ENCODE peak calls at places on chromosomes 5 and 9, in eight cellular contexts. T is substantia nigra; J is A172; Z is activated CD4-positive, alpha-beta T cell treated with anti-CD3 and anti-CD28 coated beads, Interleukin-2, amount 50 U/mL, for 1 hour; R is NCI-H1436 treated with DMSO at 0.1 percent for 48 hours; V is foreskin keratinocyte; Q is ureter; U is NCI-H1092 treated with DMSO at 0.1 percent for 48 hours. O is an unnamed sample.
A peak's percentile ranks its signal among the peaks of the same experiment; 100 is the strongest.

GRCh38 chr9:112084907-112085306 is 90.2 kb downstream of the SUSD1 start:
- DNase-seq in T (no peak), J (no peak), Z (no peak), R (no peak), V (no peak), Q (no peak), U (no peak), O (no peak)

GRCh38 chr9:127458921-127459320 is 7.6 kb downstream of the LRSAM1 start:
- DNase-seq in T (no peak), J (no peak), Z (no peak), R (no peak), V (no peak), Q (no peak), U (no peak), O (no peak)

GRCh38 chr5:66814146-66814991 is 218.2 kb downstream of the MAST4 start:
- DNase-seq in T (no peak), J (peak; percentile 32), Z (peak; percentile 31), R (no peak), V (peak; percentile 52), Q (peak; percentile 48), U (peak; percentile 10), O (peak; percentile 41)

GRCh38 chr5:150208187-150209015 is 18.5 kb downstream of the SLC6A7 start:
- DNase-seq in T (no peak), J (peak; percentile 88), Z (no peak), R (no peak), V (peak; percentile 80), Q (no peak), U (no peak), O (no peak)

GRCh38 chr9:127919253-127919815 is 2.5 kb upstream of the ST6GALNAC4 start:
- DNase-seq in T (no peak), J (peak; percentile 100), Z (no peak), R (no peak), V (peak; percentile 98), Q (peak; percentile 89), U (no peak), O (peak; percentile 97)

GRCh38 chr5:78483809-78484521 is 123.5 kb downstream of the SCAMP1 start:
- DNase-seq in T (no peak), J (no peak), Z (no peak), R (no peak), V (peak; percentile 44), Q (no peak), U (no peak), O (no peak)

GRCh38 chr5:33046091-33046490 is 335.0 kb downstream of the NPR3 start:
- DNase-seq in T (no peak), J (peak; percentile 9), Z (no peak), R (no peak), V (no peak), Q (no peak), U (no peak), O (no peak)

GRCh38 chr9:88364706-88365105 is 23.5 kb upstream of the SPIN1 start:
- DNase-seq in T (no peak), J (no peak), Z (no peak), R (no peak), V (no peak), Q (no peak), U (no peak), O (no peak)

GRCh38 chr5:24681106-24681505 is 36.3 kb upstream of the CDH10 start:
- DNase-seq in T (no peak), J (peak; percentile 4), Z (no peak), R (no peak), V (no peak), Q (no peak), U (no peak), O (no peak)

GRCh38 chr5:38845555-38846378 is at the start of gene OSMR:
- DNase-seq in T (peak; percentile 39), J (peak; percentile 95), Z (no peak), R (no peak), V (peak; percentile 94), Q (peak; percentile 94), U (no peak), O (no peak)

GRCh38 chr5:12566441-12566840 is 662.2 kb upstream of the CTNND2 start:
- DNase-seq in T (no peak), J (peak; percentile 43), Z (no peak), R (no peak), V (peak; percentile 3), Q (no peak), U (no peak), O (no peak)

GRCh38 chr9:120107138-120107537 is 472.8 kb downstream of the CDK5RAP2 start:
- DNase-seq in T (no peak), J (no peak), Z (no peak), R (no peak), V (no peak), Q (no peak), U (no peak), O (no peak)

GRCh38 chr5:41234475-41234874 is 21.1 kb upstream of the C6 start:
- DNase-seq in T (no peak), J (no peak), Z (no peak), R (no peak), V (no peak), Q (no peak), U (no peak), O (no peak)

GRCh38 chr5:128290152-128290858 is 206.7 kb downstream of the SLC12A2 start:
- DNase-seq in T (no peak), J (no peak), Z (no peak), R (no peak), V (peak; percentile 67), Q (no peak), U (no peak), O (no peak)

GRCh38 chr5:167688731-167689130 is 602.7 kb upstream of the WWC1 start:
- DNase-seq in T (no peak), J (no peak), Z (no peak), R (no peak), V (no peak), Q (no peak), U (no peak), O (no peak)

GRCh38 chr9:129768486-129768885 is 15.6 kb upstream of the PTGES start:
- DNase-seq in T (no peak), J (no peak), Z (no peak), R (no peak), V (no peak), Q (no peak), U (no peak), O (no peak)

GRCh38 chr5:38707352-38708324 is 138.2 kb upstream of the OSMR start:
- DNase-seq in T (no peak), J (no peak), Z (no peak), R (no peak), V (no peak), Q (no peak), U (no peak), O (no peak)

GRCh38 chr9:2024888-2025781 is 10.0 kb downstream of the SMARCA2 start:
- DNase-seq in T (no peak), J (no peak), Z (no peak), R (no peak), V (no peak), Q (no peak), U (no peak), O (no peak)

GRCh38 chr5:76155536-76155935 is 72.4 kb downstream of the SV2C start:
- DNase-seq in T (no peak), J (no peak), Z (no peak), R (no peak), V (no peak), Q (no peak), U (no peak), O (no peak)

GRCh38 chr5:119363936-119364335 is 8.1 kb downstream of the TNFAIP8 start:
- DNase-seq in T (no peak), J (no peak), Z (no peak), R (no peak), V (peak; percentile 62), Q (no peak), U (no peak), O (no peak)

GRCh38 chr9:93114169-93114983 is 18.4 kb downstream of the CARD19 start:
- DNase-seq in T (no peak), J (no peak), Z (no peak), R (no peak), V (no peak), Q (peak; percentile 55), U (no peak), O (no peak)

GRCh38 chr9:14358523-14358922 is 44.6 kb upstream of the NFIB start:
- DNase-seq in T (no peak), J (peak; percentile 48), Z (no peak), R (no peak), V (no peak), Q (no peak), U (no peak), O (no peak)

GRCh38 chr5:158705901-158706300 is 393.8 kb downstream of the EBF1 start:
- DNase-seq in T (no peak), J (no peak), Z (no peak), R (no peak), V (no peak), Q (no peak), U (no peak), O (no peak)

GRCh38 chr9:86975571-86975970 is 28.3 kb upstream of the GAS1 start:
- DNase-seq in T (no peak), J (no peak), Z (no peak), R (no peak), V (no peak), Q (no peak), U (no peak), O (no peak)

GRCh38 chr9:4344946-4345345 is 45.1 kb upstream of the GLIS3 start:
- DNase-seq in T (no peak), J (no peak), Z (peak; percentile 2), R (no peak), V (peak; percentile 93), Q (no peak), U (no peak), O (no peak)

GRCh38 chr5:156934450-156935211 is 28.4 kb downstream of the TIMD4 start:
- DNase-seq in T (no peak), J (no peak), Z (peak; percentile 52), R (no peak), V (no peak), Q (no peak), U (peak; percentile 46), O (no peak)

GRCh38 chr5:43701227-43701626 is 98.2 kb downstream of the NNT start:
- DNase-seq in T (no peak), J (no peak), Z (no peak), R (no peak), V (no peak), Q (no peak), U (no peak), O (no peak)

GRCh38 chr5:6572086-6572824 is 60.6 kb downstream of the NSUN2 start:
- DNase-seq in T (no peak), J (no peak), Z (no peak), R (no peak), V (no peak), Q (no peak), U (no peak), O (no peak)

GRCh38 chr9:134390947-134391318 is 64.7 kb downstream of the RXRA start:
- DNase-seq in T (no peak), J (no peak), Z (no peak), R (no peak), V (no peak), Q (no peak), U (no peak), O (no peak)

GRCh38 chr5:124649548-124650501 is 96.6 kb downstream of the ZNF608 start:
- DNase-seq in T (no peak), J (peak; percentile 75), Z (peak; percentile 28), R (peak; percentile 82), V (peak; percentile 69), Q (peak; percentile 75), U (peak; percentile 90), O (peak; percentile 92)

GRCh38 chr5:72598461-72599433 is 91.5 kb upstream of the ZNF366 start:
- DNase-seq in T (no peak), J (peak; percentile 4), Z (no peak), R (no peak), V (no peak), Q (no peak), U (no peak), O (no peak)

GRCh38 chr9:126527109-126527825 is 86.5 kb upstream of the LMX1B start:
- DNase-seq in T (no peak), J (no peak), Z (no peak), R (no peak), V (no peak), Q (no peak), U (no peak), O (peak; percentile 90)

GRCh38 chr9:113963017-113963620 is 87.0 kb downstream of the ZNF618 start:
- DNase-seq in T (no peak), J (peak; percentile 30), Z (no peak), R (no peak), V (peak; percentile 20), Q (no peak), U (peak; percentile 22), O (peak; percentile 35)

GRCh38 chr5:100691085-100691484 is 155.9 kb downstream of the FAM174A start:
- DNase-seq in T (no peak), J (no peak), Z (no peak), R (no peak), V (no peak), Q (no peak), U (no peak), O (no peak)